ENCODE peak calls at places on chromosomes 1 and 21, in four cellular contexts. One of them, this sample, is unnamed.

GRCh38 chr1:228100822-228101613 is 2.1 kb downstream of the C1orf35 start:
- DNase-seq in IMR-90: no peak
- DNase-seq in PC-9: no peak
- DNase-seq in astrocyte of the cerebellum: no peak
- DNase-seq in this sample: no peak

GRCh38 chr1:237672748-237673147 is 218.0 kb downstream of the ZP4 start:
- DNase-seq in PC-9: no peak
- DNase-seq in astrocyte of the cerebellum: no peak
- DNase-seq in IMR-90: no peak
- DNase-seq in this sample: no peak

GRCh38 chr1:88079036-88079435 is 605.0 kb upstream of the PKN2 start:
- DNase-seq in astrocyte of the cerebellum: no peak
- DNase-seq in IMR-90: peak
- DNase-seq in PC-9: no peak
- DNase-seq in this sample: no peak

GRCh38 chr1:180632326-180633088 is 685 bp downstream of the XPR1 start:
- DNase-seq in astrocyte of the cerebellum: no peak
- DNase-seq in IMR-90: no peak
- DNase-seq in PC-9: no peak
- DNase-seq in this sample: peak

GRCh38 chr1:1907098-1907736 is 7.8 kb upstream of the CALML6 start:
- DNase-seq in astrocyte of the cerebellum: no peak
- DNase-seq in IMR-90: no peak
- DNase-seq in PC-9: no peak
- DNase-seq in this sample: peak

GRCh38 chr1:40267767-40268187 is 9.7 kb downstream of the ZMPSTE24 start:
- DNase-seq in PC-9: no peak
- DNase-seq in IMR-90: peak
- DNase-seq in astrocyte of the cerebellum: peak
- DNase-seq in this sample: no peak

GRCh38 chr1:199691540-199691939 is 336.0 kb upstream of the NR5A2 start:
- DNase-seq in PC-9: peak
- DNase-seq in astrocyte of the cerebellum: peak
- DNase-seq in IMR-90: peak
- DNase-seq in this sample: no peak

GRCh38 chr21:41948404-41948895 is 5.4 kb downstream of the C2CD2 start:
- DNase-seq in PC-9: no peak
- DNase-seq in astrocyte of the cerebellum: no peak
- DNase-seq in IMR-90: no peak
- DNase-seq in this sample: no peak

GRCh38 chr21:43775795-43776430 is at the start of gene CSTB:
- DNase-seq in astrocyte of the cerebellum: no peak
- DNase-seq in PC-9: no peak
- DNase-seq in IMR-90: peak
- DNase-seq in this sample: peak

GRCh38 chr1:20732071-20732587 is 374 bp downstream of the SH2D5 start:
- DNase-seq in astrocyte of the cerebellum: no peak
- DNase-seq in IMR-90: peak
- DNase-seq in PC-9: peak
- DNase-seq in this sample: peak

GRCh38 chr1:181175356-181175755 is 86.9 kb downstream of the IER5 start:
- DNase-seq in PC-9: no peak
- DNase-seq in astrocyte of the cerebellum: no peak
- DNase-seq in IMR-90: no peak
- DNase-seq in this sample: no peak

GRCh38 chr1:26705788-26706237 is 10.0 kb downstream of the ARID1A start:
- DNase-seq in IMR-90: peak
- DNase-seq in PC-9: peak
- DNase-seq in astrocyte of the cerebellum: peak
- DNase-seq in this sample: no peak

GRCh38 chr1:223245411-223245810 is 102.4 kb upstream of the TLR5 start:
- DNase-seq in astrocyte of the cerebellum: no peak
- DNase-seq in IMR-90: no peak
- DNase-seq in PC-9: no peak
- DNase-seq in this sample: no peak

GRCh38 chr1:160171978-160172377 is 18.4 kb upstream of the CASQ1 start:
- DNase-seq in astrocyte of the cerebellum: no peak
- DNase-seq in PC-9: no peak
- DNase-seq in IMR-90: no peak
- DNase-seq in this sample: no peak

GRCh38 chr1:31651025-31651424 is 6.3 kb upstream of the PEF1 start:
- DNase-seq in astrocyte of the cerebellum: no peak
- DNase-seq in PC-9: peak
- DNase-seq in IMR-90: peak
- DNase-seq in this sample: no peak

GRCh38 chr1:79497193-79497773 is 490.8 kb upstream of the ADGRL4 start:
- DNase-seq in astrocyte of the cerebellum: peak
- DNase-seq in IMR-90: peak
- DNase-seq in PC-9: no peak
- DNase-seq in this sample: peak

GRCh38 chr1:17606826-17607440 is 67.4 kb downstream of the ARHGEF10L start:
- DNase-seq in astrocyte of the cerebellum: peak
- DNase-seq in PC-9: no peak
- DNase-seq in IMR-90: peak
- DNase-seq in this sample: peak
- TF ChIP-seq CTCF in astrocyte of the cerebellum: peak
- TF ChIP-seq CTCF in PC-9: peak
- TF ChIP-seq CTCF in IMR-90: peak
- TF ChIP-seq CTCF in this sample: peak

GRCh38 chr21:28132713-28133112 is 860.0 kb downstream of the LTN1 start:
- DNase-seq in IMR-90: peak
- DNase-seq in PC-9: no peak
- DNase-seq in astrocyte of the cerebellum: no peak
- DNase-seq in this sample: no peak
- TF ChIP-seq CTCF in IMR-90: no peak
- TF ChIP-seq CTCF in PC-9: no peak
- TF ChIP-seq CTCF in astrocyte of the cerebellum: no peak
- TF ChIP-seq CTCF in this sample: no peak

GRCh38 chr1:230381564-230381963 is 44.6 kb downstream of the PGBD5 start:
- DNase-seq in astrocyte of the cerebellum: no peak
- DNase-seq in PC-9: no peak
- DNase-seq in IMR-90: no peak
- DNase-seq in this sample: no peak

GRCh38 chr1:230382060-230382491 is 44.1 kb downstream of the PGBD5 start:
- DNase-seq in IMR-90: no peak
- DNase-seq in PC-9: no peak
- DNase-seq in astrocyte of the cerebellum: no peak
- DNase-seq in this sample: no peak

GRCh38 chr1:230385173-230385480 is 41.0 kb downstream of the PGBD5 start:
- DNase-seq in IMR-90: no peak
- DNase-seq in astrocyte of the cerebellum: no peak
- DNase-seq in PC-9: no peak
- DNase-seq in this sample: no peak

GRCh38 chr1:230384380-230385172 is 41.6 kb downstream of the PGBD5 start:
- DNase-seq in PC-9: no peak
- DNase-seq in IMR-90: no peak
- DNase-seq in astrocyte of the cerebellum: no peak
- DNase-seq in this sample: no peak

GRCh38 chr1:230383425-230383824 is 42.7 kb downstream of the PGBD5 start:
- DNase-seq in PC-9: no peak
- DNase-seq in IMR-90: no peak
- DNase-seq in astrocyte of the cerebellum: no peak
- DNase-seq in this sample: no peak
- TF ChIP-seq CTCF in PC-9: no peak
- TF ChIP-seq CTCF in IMR-90: no peak
- TF ChIP-seq CTCF in astrocyte of the cerebellum: no peak
- TF ChIP-seq CTCF in this sample: no peak

GRCh38 chr1:188489336-188490112 is 1660.8 kb downstream of the PLA2G4A start:
- DNase-seq in IMR-90: peak
- DNase-seq in PC-9: peak
- DNase-seq in astrocyte of the cerebellum: no peak
- DNase-seq in this sample: no peak
- TF ChIP-seq CTCF in IMR-90: peak
- TF ChIP-seq CTCF in PC-9: no peak
- TF ChIP-seq CTCF in astrocyte of the cerebellum: no peak
- TF ChIP-seq CTCF in this sample: no peak

DNA sequence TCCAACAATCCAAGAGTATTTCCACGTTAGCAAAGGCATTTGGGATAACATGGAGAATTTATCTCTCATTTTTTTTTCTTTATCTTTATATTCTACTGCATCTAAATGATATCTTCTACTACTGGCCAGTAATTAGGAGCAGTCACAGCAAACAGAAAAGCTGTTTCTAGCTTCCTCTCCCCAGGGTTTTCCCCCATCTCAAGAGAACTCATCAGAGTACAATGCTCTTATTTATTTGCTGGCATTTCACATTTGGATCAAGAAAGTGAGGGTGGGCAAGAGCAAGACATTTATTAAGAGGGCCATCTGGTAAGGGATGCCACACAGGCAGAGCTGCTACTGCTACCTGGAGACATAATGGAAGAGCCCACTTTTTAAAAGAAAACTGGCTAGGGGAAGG is 368.2 kb downstream of the USH2A start:
- DNase-seq in IMR-90: no peak
- DNase-seq in PC-9: no peak
- DNase-seq in astrocyte of the cerebellum: no peak
- DNase-seq in this sample: no peak
- TF ChIP-seq CTCF in IMR-90: no peak
- TF ChIP-seq CTCF in PC-9: no peak
- TF ChIP-seq CTCF in astrocyte of the cerebellum: no peak
- TF ChIP-seq CTCF in this sample: no peak

DNA sequence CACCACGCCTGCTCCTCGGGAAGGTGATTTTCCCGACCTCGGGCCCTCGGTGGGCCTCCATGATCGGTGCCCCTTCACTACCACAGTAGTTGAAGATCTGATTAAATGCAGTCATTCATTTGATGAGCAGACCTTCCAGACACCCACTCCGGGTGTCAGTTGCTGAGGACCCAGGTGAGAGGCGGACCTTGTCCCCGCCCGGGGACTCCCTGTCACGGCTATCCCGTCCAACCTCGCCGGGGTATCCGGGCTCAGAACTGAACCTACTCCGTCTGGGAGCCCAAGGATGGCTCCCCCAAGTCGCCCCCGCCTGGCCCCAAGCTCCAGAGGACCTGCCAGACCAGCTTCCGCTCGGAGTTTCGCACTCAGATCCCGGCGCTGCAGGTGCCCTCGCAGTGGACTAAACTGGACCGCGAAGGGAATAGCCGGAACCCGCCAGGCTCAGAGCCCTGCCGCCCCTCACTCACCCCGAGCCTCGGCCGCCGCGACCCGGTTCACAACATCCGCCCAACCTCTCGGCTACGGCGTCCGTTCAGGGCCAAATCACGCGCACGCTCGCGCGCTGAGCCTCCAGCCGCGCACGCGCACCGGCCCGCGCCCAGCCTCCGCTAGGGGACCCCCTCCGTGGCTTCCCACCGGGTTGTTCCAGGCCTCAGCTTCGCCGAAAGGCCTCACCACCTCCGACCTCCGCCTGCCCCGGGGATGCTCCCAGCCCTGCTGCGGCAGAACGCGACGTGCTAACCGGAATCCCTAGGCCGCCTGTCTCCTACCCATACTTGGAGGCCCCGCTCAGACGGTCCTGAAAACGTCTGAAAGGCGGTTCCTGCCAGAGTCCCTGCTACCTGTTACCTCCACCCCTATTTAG is 22.3 kb downstream of the RNU1-3 start:
- DNase-seq in astrocyte of the cerebellum: peak
- DNase-seq in PC-9: peak
- DNase-seq in IMR-90: peak
- DNase-seq in this sample: peak
- TF ChIP-seq CTCF in astrocyte of the cerebellum: peak
- TF ChIP-seq CTCF in PC-9: peak
- TF ChIP-seq CTCF in IMR-90: peak
- TF ChIP-seq CTCF in this sample: peak

GRCh38 chr1:48617227-48617626 is 145.2 kb upstream of the SPATA6 start:
- DNase-seq in IMR-90: no peak
- DNase-seq in PC-9: no peak
- DNase-seq in astrocyte of the cerebellum: peak
- DNase-seq in this sample: no peak

GRCh38 chr1:48616710-48617109 is 144.7 kb upstream of the SPATA6 start:
- DNase-seq in IMR-90: no peak
- DNase-seq in astrocyte of the cerebellum: no peak
- DNase-seq in PC-9: no peak
- DNase-seq in this sample: no peak

DNA sequence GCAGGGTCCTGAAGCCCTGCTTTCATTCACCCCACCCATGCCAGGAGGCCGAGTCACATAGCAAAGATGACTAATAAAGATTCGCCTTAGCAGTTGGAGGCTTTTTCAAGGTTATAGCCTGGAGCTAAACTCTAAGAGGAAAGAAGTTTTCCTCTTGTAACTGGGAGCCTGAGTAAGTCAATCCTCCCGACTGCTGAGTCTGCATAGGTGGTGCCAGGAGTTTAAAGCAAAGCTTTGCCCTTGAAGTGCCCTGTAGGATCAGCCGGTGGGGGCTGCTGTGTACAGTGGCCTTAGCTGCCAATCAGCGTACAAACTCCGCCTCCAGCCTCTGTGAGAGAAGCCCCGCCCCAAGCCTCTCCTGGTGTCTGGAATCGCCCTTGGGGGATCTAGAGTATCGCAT is 147.5 kb upstream of the SPATA6 start:
- DNase-seq in IMR-90: peak
- DNase-seq in astrocyte of the cerebellum: no peak
- DNase-seq in PC-9: peak
- DNase-seq in this sample: no peak
- TF ChIP-seq CTCF in IMR-90: no peak
- TF ChIP-seq CTCF in astrocyte of the cerebellum: no peak
- TF ChIP-seq CTCF in PC-9: no peak
- TF ChIP-seq CTCF in this sample: no peak

GRCh38 chr1:105137543-105138444 is 1388.1 kb downstream of the AMY1C start:
- DNase-seq in astrocyte of the cerebellum: no peak
- DNase-seq in PC-9: peak
- DNase-seq in IMR-90: no peak
- DNase-seq in this sample: no peak
- TF ChIP-seq CTCF in astrocyte of the cerebellum: peak
- TF ChIP-seq CTCF in PC-9: peak
- TF ChIP-seq CTCF in IMR-90: no peak
- TF ChIP-seq CTCF in this sample: no peak

GRCh38 chr1:8910331-8910730 is 31.8 kb upstream of the ENO1 start:
- DNase-seq in PC-9: no peak
- DNase-seq in astrocyte of the cerebellum: no peak
- DNase-seq in IMR-90: no peak
- DNase-seq in this sample: no peak
- TF ChIP-seq CTCF in PC-9: no peak
- TF ChIP-seq CTCF in astrocyte of the cerebellum: no peak
- TF ChIP-seq CTCF in IMR-90: no peak
- TF ChIP-seq CTCF in this sample: no peak